ENCODE peak calls at places on chromosomes 4 and X, in ten cellular contexts. C, X, K, J, T, L, F, O, Q and P are unnamed samples.

GRCh38 chr4:15244354-15244753 is 183.5 kb upstream of the C1QTNF7 start:
- DNase-seq in C (no peak), X (peak), K (no peak), J (no peak), T (no peak), L (no peak), F (no peak), O (peak), Q (no peak), P (no peak)

GRCh38 chr4:20019310-20020015 is 232.2 kb upstream of the SLIT2 start:
- DNase-seq in C (no peak), X (peak), K (no peak), J (no peak), T (no peak), L (no peak), F (no peak), O (peak), Q (peak), P (no peak)

GRCh38 chr4:67234296-67234695 is 311.0 kb downstream of the CENPC start:
- DNase-seq in C (no peak), X (peak), K (no peak), J (no peak), T (no peak), L (no peak), F (no peak), O (no peak), Q (no peak), P (no peak)

GRCh38 chr4:81314897-81315470 is 100.0 kb upstream of the PRKG2 start:
- DNase-seq in C (no peak), X (peak), K (no peak), J (no peak), T (no peak), L (no peak), F (peak), O (peak), Q (no peak), P (peak)

GRCh38 chr4:94889961-94890360 is 132.2 kb downstream of the BMPR1B start:
- DNase-seq in C (no peak), X (peak), K (no peak), J (no peak), T (no peak), L (no peak), F (peak), O (no peak), Q (peak), P (peak)

GRCh38 chr4:128837679-128838078 is 28.2 kb downstream of the JADE1 start:
- DNase-seq in C (no peak), X (no peak), K (no peak), J (no peak), T (no peak), L (no peak), F (no peak), O (no peak), Q (no peak), P (no peak)

GRCh38 chr4:188162698-188163097 is 23.5 kb downstream of the TRIML1 start:
- DNase-seq in C (no peak), X (no peak), K (no peak), J (no peak), T (no peak), L (no peak), F (no peak), O (no peak), Q (no peak), P (no peak)

GRCh38 chr4:128600410-128600809 is 209.1 kb upstream of the JADE1 start:
- DNase-seq in C (no peak), X (peak), K (no peak), J (no peak), T (no peak), L (peak), F (no peak), O (peak), Q (no peak), P (no peak)

GRCh38 chr4:40003986-40004385 is 26.3 kb upstream of the PDS5A start:
- DNase-seq in C (no peak), X (peak), K (no peak), J (no peak), T (no peak), L (no peak), F (no peak), O (peak), Q (no peak), P (no peak)

GRCh38 chrX:153406011-153406410 is 4.9 kb upstream of the PNMA6E start:
- DNase-seq in C (no peak), X (no peak), K (no peak), J (no peak), T (no peak), L (no peak), F (no peak), O (no peak), Q (no peak), P (no peak)

GRCh38 chrX:11287505-11287904 is 5.7 kb upstream of the AMELX start:
- DNase-seq in C (no peak), X (no peak), K (no peak), J (no peak), T (no peak), L (no peak), F (no peak), O (peak), Q (peak), P (no peak)